ENCODE peak calls at places on chromosomes 12 and 14, in five cellular contexts. One of them, this sample, is unnamed.

GRCh38 chr14:91387135-91387849 is 30.3 kb downstream of the CCDC88C start:
- DNase-seq in stimulated activated CD4-positive, alpha-beta T cell treated with anti-CD3 and anti-CD28 coated beads, Interleukin-15, amount 100 ng/mL, for 1 hour: no peak
- DNase-seq in CD8-positive, alpha-beta memory T cell: no peak
- DNase-seq in suprapubic skin: no peak
- DNase-seq in CD8-positive, alpha-beta T cell: no peak
- DNase-seq in this sample: no peak

GRCh38 chr12:123808167-123808566 is 46.1 kb downstream of the DNAH10 start:
- DNase-seq in CD8-positive, alpha-beta memory T cell: no peak
- DNase-seq in suprapubic skin: no peak
- DNase-seq in CD8-positive, alpha-beta T cell: no peak
- DNase-seq in stimulated activated CD4-positive, alpha-beta T cell treated with anti-CD3 and anti-CD28 coated beads, Interleukin-15, amount 100 ng/mL, for 1 hour: no peak
- DNase-seq in this sample: no peak

GRCh38 chr12:92553389-92553788 is 149.4 kb upstream of the PLEKHG7 start:
- DNase-seq in suprapubic skin: no peak
- DNase-seq in stimulated activated CD4-positive, alpha-beta T cell treated with anti-CD3 and anti-CD28 coated beads, Interleukin-15, amount 100 ng/mL, for 1 hour: no peak
- DNase-seq in CD8-positive, alpha-beta T cell: no peak
- DNase-seq in CD8-positive, alpha-beta memory T cell: no peak
- DNase-seq in this sample: no peak

GRCh38 chr14:104353921-104354701 is 215.7 kb downstream of the KIF26A start:
- DNase-seq in CD8-positive, alpha-beta memory T cell: peak; percentile 0
- DNase-seq in stimulated activated CD4-positive, alpha-beta T cell treated with anti-CD3 and anti-CD28 coated beads, Interleukin-15, amount 100 ng/mL, for 1 hour: no peak
- DNase-seq in CD8-positive, alpha-beta T cell: no peak
- DNase-seq in suprapubic skin: peak; percentile 77
- DNase-seq in this sample: no peak

GRCh38 chr14:59688224-59689170 is 111.9 kb upstream of the CCDC175 start:
- DNase-seq in suprapubic skin: no peak
- DNase-seq in CD8-positive, alpha-beta T cell: no peak
- DNase-seq in stimulated activated CD4-positive, alpha-beta T cell treated with anti-CD3 and anti-CD28 coated beads, Interleukin-15, amount 100 ng/mL, for 1 hour: no peak
- DNase-seq in CD8-positive, alpha-beta memory T cell: no peak
- DNase-seq in this sample: no peak

GRCh38 chr14:78090820-78091219 is 79.4 kb upstream of the NRXN3 start:
- DNase-seq in CD8-positive, alpha-beta T cell: no peak
- DNase-seq in stimulated activated CD4-positive, alpha-beta T cell treated with anti-CD3 and anti-CD28 coated beads, Interleukin-15, amount 100 ng/mL, for 1 hour: no peak
- DNase-seq in suprapubic skin: peak; percentile 40
- DNase-seq in CD8-positive, alpha-beta memory T cell: no peak
- DNase-seq in this sample: no peak

GRCh38 chr14:76603713-76604112 is 157.6 kb upstream of the VASH1 start:
- DNase-seq in CD8-positive, alpha-beta T cell: no peak
- DNase-seq in suprapubic skin: no peak
- DNase-seq in stimulated activated CD4-positive, alpha-beta T cell treated with anti-CD3 and anti-CD28 coated beads, Interleukin-15, amount 100 ng/mL, for 1 hour: no peak
- DNase-seq in CD8-positive, alpha-beta memory T cell: no peak
- DNase-seq in this sample: no peak

GRCh38 chr12:64459388-64460024 is 7.6 kb downstream of the TBK1 start:
- DNase-seq in CD8-positive, alpha-beta memory T cell: no peak
- DNase-seq in suprapubic skin: no peak
- DNase-seq in CD8-positive, alpha-beta T cell: peak; percentile 26
- DNase-seq in stimulated activated CD4-positive, alpha-beta T cell treated with anti-CD3 and anti-CD28 coated beads, Interleukin-15, amount 100 ng/mL, for 1 hour: no peak
- DNase-seq in this sample: no peak

GRCh38 chr12:32558941-32559340 is 120.2 kb upstream of the DNM1L start:
- DNase-seq in CD8-positive, alpha-beta T cell: no peak
- DNase-seq in CD8-positive, alpha-beta memory T cell: no peak
- DNase-seq in suprapubic skin: no peak
- DNase-seq in stimulated activated CD4-positive, alpha-beta T cell treated with anti-CD3 and anti-CD28 coated beads, Interleukin-15, amount 100 ng/mL, for 1 hour: no peak
- DNase-seq in this sample: no peak

GRCh38 chr12:110371408-110372055 is 32.0 kb downstream of the ANAPC7 start:
- DNase-seq in CD8-positive, alpha-beta memory T cell: no peak
- DNase-seq in suprapubic skin: no peak
- DNase-seq in stimulated activated CD4-positive, alpha-beta T cell treated with anti-CD3 and anti-CD28 coated beads, Interleukin-15, amount 100 ng/mL, for 1 hour: no peak
- DNase-seq in CD8-positive, alpha-beta T cell: no peak
- DNase-seq in this sample: no peak

GRCh38 chr14:91348861-91349465 is 68.7 kb downstream of the CCDC88C start:
- DNase-seq in CD8-positive, alpha-beta T cell: no peak
- DNase-seq in stimulated activated CD4-positive, alpha-beta T cell treated with anti-CD3 and anti-CD28 coated beads, Interleukin-15, amount 100 ng/mL, for 1 hour: no peak
- DNase-seq in CD8-positive, alpha-beta memory T cell: no peak
- DNase-seq in suprapubic skin: no peak
- DNase-seq in this sample: no peak

GRCh38 chr12:65362231-65362630 is 83.7 kb downstream of the MSRB3 start:
- DNase-seq in stimulated activated CD4-positive, alpha-beta T cell treated with anti-CD3 and anti-CD28 coated beads, Interleukin-15, amount 100 ng/mL, for 1 hour: no peak
- DNase-seq in CD8-positive, alpha-beta memory T cell: no peak
- DNase-seq in CD8-positive, alpha-beta T cell: no peak
- DNase-seq in suprapubic skin: no peak
- DNase-seq in this sample: no peak

GRCh38 chr12:6200266-6201198 is at the start of gene CD9:
- DNase-seq in CD8-positive, alpha-beta T cell: peak; percentile 24
- DNase-seq in CD8-positive, alpha-beta memory T cell: no peak
- DNase-seq in stimulated activated CD4-positive, alpha-beta T cell treated with anti-CD3 and anti-CD28 coated beads, Interleukin-15, amount 100 ng/mL, for 1 hour: peak; percentile 19
- DNase-seq in suprapubic skin: no peak
- DNase-seq in this sample: no peak

GRCh38 chr14:38931969-38932652 is 170.9 kb downstream of the SEC23A start:
- DNase-seq in stimulated activated CD4-positive, alpha-beta T cell treated with anti-CD3 and anti-CD28 coated beads, Interleukin-15, amount 100 ng/mL, for 1 hour: no peak
- DNase-seq in CD8-positive, alpha-beta T cell: no peak
- DNase-seq in suprapubic skin: no peak
- DNase-seq in CD8-positive, alpha-beta memory T cell: no peak
- DNase-seq in this sample: no peak

GRCh38 chr14:35829449-35829848 is 3.3 kb downstream of the BRMS1L start:
- DNase-seq in stimulated activated CD4-positive, alpha-beta T cell treated with anti-CD3 and anti-CD28 coated beads, Interleukin-15, amount 100 ng/mL, for 1 hour: no peak
- DNase-seq in suprapubic skin: no peak
- DNase-seq in CD8-positive, alpha-beta memory T cell: no peak
- DNase-seq in CD8-positive, alpha-beta T cell: no peak
- DNase-seq in this sample: no peak

GRCh38 chr12:71475280-71475679 is 35.7 kb downstream of the LGR5 start:
- DNase-seq in stimulated activated CD4-positive, alpha-beta T cell treated with anti-CD3 and anti-CD28 coated beads, Interleukin-15, amount 100 ng/mL, for 1 hour: no peak
- DNase-seq in CD8-positive, alpha-beta memory T cell: no peak
- DNase-seq in suprapubic skin: no peak
- DNase-seq in CD8-positive, alpha-beta T cell: no peak
- DNase-seq in this sample: no peak

GRCh38 chr14:95452176-95452889 is 64.1 kb downstream of the SYNE3 start:
- DNase-seq in CD8-positive, alpha-beta T cell: no peak
- DNase-seq in stimulated activated CD4-positive, alpha-beta T cell treated with anti-CD3 and anti-CD28 coated beads, Interleukin-15, amount 100 ng/mL, for 1 hour: no peak
- DNase-seq in suprapubic skin: no peak
- DNase-seq in CD8-positive, alpha-beta memory T cell: no peak
- DNase-seq in this sample: no peak

GRCh38 chr12:11823043-11823442 is 173.6 kb downstream of the ETV6 start:
- DNase-seq in CD8-positive, alpha-beta T cell: no peak
- DNase-seq in suprapubic skin: no peak
- DNase-seq in stimulated activated CD4-positive, alpha-beta T cell treated with anti-CD3 and anti-CD28 coated beads, Interleukin-15, amount 100 ng/mL, for 1 hour: no peak
- DNase-seq in CD8-positive, alpha-beta memory T cell: no peak
- DNase-seq in this sample: no peak

GRCh38 chr12:26204612-26205289 is 9.4 kb downstream of the SSPN start:
- DNase-seq in CD8-positive, alpha-beta T cell: no peak
- DNase-seq in suprapubic skin: no peak
- DNase-seq in CD8-positive, alpha-beta memory T cell: no peak
- DNase-seq in stimulated activated CD4-positive, alpha-beta T cell treated with anti-CD3 and anti-CD28 coated beads, Interleukin-15, amount 100 ng/mL, for 1 hour: no peak
- DNase-seq in this sample: no peak

GRCh38 chr12:28057856-28058615 is 85.5 kb upstream of the PTHLH start:
- DNase-seq in suprapubic skin: no peak
- DNase-seq in CD8-positive, alpha-beta T cell: no peak
- DNase-seq in CD8-positive, alpha-beta memory T cell: no peak
- DNase-seq in stimulated activated CD4-positive, alpha-beta T cell treated with anti-CD3 and anti-CD28 coated beads, Interleukin-15, amount 100 ng/mL, for 1 hour: no peak
- DNase-seq in this sample: no peak

This sample was measured in effector memory CD4-positive, alpha-beta T cell.